ENCODE peak calls at places on chromosomes 7 and 10, in four cellular contexts. R, K, D and M are unnamed samples.

GRCh38 chr7:38630720-38631673 is at the start of gene AMPH:
- DNase-seq in K (peak; percentile 65), D (no peak), R (peak; percentile 40), M (peak; percentile 30)

GRCh38 chr10:127720142-127720541 is 16.8 kb upstream of the FOXI2 start:
- DNase-seq in R (no peak), D (no peak), K (no peak), M (no peak)

GRCh38 chr7:30459591-30460245 is 18.9 kb downstream of the NOD1 start:
- DNase-seq in K (no peak), D (peak; percentile 83), R (peak; percentile 95), M (peak; percentile 84)

GRCh38 chr10:53276797-53277196 is 504.2 kb upstream of the MBL2 start:
- DNase-seq in K (no peak), R (no peak), D (no peak), M (no peak)

GRCh38 chr10:103839513-103839864 is 15.9 kb downstream of the SH3PXD2A start:
- DNase-seq in K (no peak), R (no peak), D (no peak), M (no peak)

GRCh38 chr7:110600983-110601382 is 489.9 kb upstream of the LRRN3 start:
- DNase-seq in D (no peak), K (no peak), R (no peak), M (no peak)

GRCh38 chr7:155437836-155438235 is 20.1 kb upstream of the EN2 start:
- DNase-seq in R (no peak), K (no peak), D (no peak), M (no peak)

GRCh38 chr10:75223507-75223906 is 12.2 kb downstream of the COMTD1 start:
- DNase-seq in D (no peak), R (no peak), K (no peak), M (no peak)

GRCh38 chr10:95341716-95342130 is 50.9 kb upstream of the PDLIM1 start:
- DNase-seq in K (no peak), D (no peak), R (peak; percentile 72), M (no peak)

GRCh38 chr7:157851501-157852067 is 514.8 kb downstream of the DNAJB6 start:
- DNase-seq in D (no peak), K (peak; percentile 49), R (no peak), M (peak; percentile 65)

GRCh38 chr7:151113344-151114150 is 27.3 kb downstream of the AGAP3 start:
- DNase-seq in R (peak; percentile 93), K (no peak), D (no peak), M (peak; percentile 99)

GRCh38 chr10:112218960-112219359 is 35.4 kb upstream of the GPAM start:
- DNase-seq in R (no peak), D (no peak), K (no peak), M (no peak)
- TF ChIP-seq POLR2A in R (no peak), D (no peak), K (no peak), M (no peak)

DNA sequence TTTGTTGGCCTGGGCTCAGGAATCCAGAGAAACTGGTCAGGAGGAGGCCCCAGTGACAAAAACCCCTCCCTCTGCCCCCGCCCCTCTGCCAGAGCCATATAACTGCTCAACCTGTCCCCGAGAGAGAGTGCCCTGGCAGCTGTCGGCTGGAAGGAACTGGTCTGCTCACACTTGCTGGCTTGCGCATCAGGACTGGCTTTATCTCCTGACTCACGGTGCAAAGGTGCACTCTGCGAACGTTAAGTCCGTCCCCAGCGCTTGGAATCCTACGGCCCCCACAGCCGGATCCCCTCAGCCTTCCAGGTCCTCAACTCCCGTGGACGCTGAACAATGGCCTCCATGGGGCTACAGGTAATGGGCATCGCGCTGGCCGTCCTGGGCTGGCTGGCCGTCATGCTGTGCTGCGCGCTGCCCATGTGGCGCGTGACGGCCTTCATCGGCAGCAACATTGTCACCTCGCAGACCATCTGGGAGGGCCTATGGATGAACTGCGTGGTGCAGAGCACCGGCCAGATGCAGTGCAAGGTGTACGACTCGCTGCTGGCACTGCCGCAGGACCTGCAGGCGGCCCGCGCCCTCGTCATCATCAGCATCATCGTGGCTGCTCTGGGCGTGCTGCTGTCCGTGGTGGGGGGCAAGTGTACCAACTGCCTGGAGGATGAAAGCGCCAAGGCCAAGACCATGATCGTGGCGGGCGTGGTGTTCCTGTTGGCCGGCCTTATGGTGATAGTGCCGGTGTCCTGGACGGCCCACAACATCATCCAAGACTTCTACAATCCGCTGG is at the start of gene CLDN4:
- DNase-seq in D (no peak), R (no peak), K (no peak), M (no peak)
- TF ChIP-seq POLR2A in D (no peak), R (no peak), K (no peak), M (no peak)

GRCh38 chr7:28408974-28409715 is 3.2 kb upstream of the CREB5 start:
- DNase-seq in K (peak; percentile 97), R (peak; percentile 98), D (peak; percentile 97), M (peak; percentile 95)
- TF ChIP-seq POLR2A in K (peak; percentile 41), R (peak; percentile 95), D (peak; percentile 68), M (no peak)

GRCh38 chr7:44965441-44965903 is 13.3 kb downstream of the MYO1G start:
- DNase-seq in K (no peak), R (no peak), D (no peak), M (no peak)

GRCh38 chr7:44965937-44966730 is 12.7 kb downstream of the MYO1G start:
- DNase-seq in R (no peak), K (no peak), D (no peak), M (no peak)

GRCh38 chr7:44963526-44964290 is 15.1 kb downstream of the MYO1G start:
- DNase-seq in K (no peak), R (no peak), D (no peak), M (no peak)

GRCh38 chr7:44964384-44964830 is 14.4 kb downstream of the MYO1G start:
- DNase-seq in R (peak; percentile 28), D (no peak), K (no peak), M (no peak)

DNA sequence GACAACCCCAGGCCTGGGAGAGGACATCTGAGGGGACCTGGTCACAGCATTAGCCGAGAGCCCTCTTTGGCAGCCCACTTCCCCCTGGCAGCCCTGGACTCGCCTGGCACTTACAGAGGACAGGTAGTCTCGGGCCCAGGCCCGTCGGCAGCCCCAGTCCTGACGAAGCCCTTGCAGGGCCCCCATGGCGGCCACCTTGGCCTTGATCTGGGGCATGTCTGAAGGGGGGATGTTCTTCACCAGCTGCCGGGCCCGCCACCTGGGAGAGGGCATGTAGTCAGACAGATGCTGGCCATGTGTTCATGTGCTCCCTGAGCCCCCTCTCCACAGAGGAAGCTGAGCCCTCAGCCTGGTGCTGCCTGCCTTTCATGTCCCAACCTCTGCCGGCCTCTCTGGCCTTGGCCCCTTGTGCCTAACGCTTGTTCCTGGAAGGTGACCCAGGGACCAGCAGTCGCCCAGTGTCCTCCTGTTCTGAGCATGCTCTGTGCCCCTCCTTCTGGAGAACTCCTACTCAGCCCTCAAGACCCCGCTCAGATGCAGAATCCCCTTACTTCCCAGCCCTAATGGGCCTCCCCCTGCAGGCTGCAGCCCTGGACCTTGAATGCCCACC is 13.9 kb downstream of the MYO1G start:
- DNase-seq in R (no peak), K (no peak), D (no peak), M (no peak)
- TF ChIP-seq POLR2A in R (no peak), K (no peak), D (no peak), M (no peak)

GRCh38 chr7:149147072-149147729 is at the start of gene ZNF398:
- DNase-seq in D (peak; percentile 69), K (peak; percentile 78), R (peak; percentile 77), M (peak; percentile 80)
- TF ChIP-seq POLR2A in D (no peak), K (no peak), R (peak; percentile 65), M (peak; percentile 93)

DNA sequence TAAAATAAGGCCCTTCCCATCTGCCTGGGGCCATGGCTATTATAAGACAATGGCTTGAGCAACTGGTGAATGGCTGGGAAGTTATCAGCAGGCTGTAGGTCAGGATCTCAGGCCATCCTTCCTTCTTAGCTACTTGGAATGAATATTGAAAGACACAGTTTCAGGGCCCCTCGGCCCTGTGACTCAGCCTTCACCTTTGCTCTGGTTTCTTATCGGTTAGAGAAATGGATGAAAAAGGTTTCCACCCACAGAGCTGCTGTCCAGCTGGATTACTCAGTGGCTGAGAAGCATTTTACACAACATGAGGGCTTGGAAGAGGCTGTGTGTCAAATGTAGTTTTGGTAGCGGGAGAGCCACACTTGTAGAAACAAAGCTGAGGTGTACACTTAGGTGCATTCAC is 9.4 kb downstream of the ACSL5 start:
- DNase-seq in K (no peak), D (peak; percentile 62), R (peak; percentile 88), M (peak; percentile 54)
- TF ChIP-seq POLR2A in K (no peak), D (no peak), R (no peak), M (no peak)

DNA sequence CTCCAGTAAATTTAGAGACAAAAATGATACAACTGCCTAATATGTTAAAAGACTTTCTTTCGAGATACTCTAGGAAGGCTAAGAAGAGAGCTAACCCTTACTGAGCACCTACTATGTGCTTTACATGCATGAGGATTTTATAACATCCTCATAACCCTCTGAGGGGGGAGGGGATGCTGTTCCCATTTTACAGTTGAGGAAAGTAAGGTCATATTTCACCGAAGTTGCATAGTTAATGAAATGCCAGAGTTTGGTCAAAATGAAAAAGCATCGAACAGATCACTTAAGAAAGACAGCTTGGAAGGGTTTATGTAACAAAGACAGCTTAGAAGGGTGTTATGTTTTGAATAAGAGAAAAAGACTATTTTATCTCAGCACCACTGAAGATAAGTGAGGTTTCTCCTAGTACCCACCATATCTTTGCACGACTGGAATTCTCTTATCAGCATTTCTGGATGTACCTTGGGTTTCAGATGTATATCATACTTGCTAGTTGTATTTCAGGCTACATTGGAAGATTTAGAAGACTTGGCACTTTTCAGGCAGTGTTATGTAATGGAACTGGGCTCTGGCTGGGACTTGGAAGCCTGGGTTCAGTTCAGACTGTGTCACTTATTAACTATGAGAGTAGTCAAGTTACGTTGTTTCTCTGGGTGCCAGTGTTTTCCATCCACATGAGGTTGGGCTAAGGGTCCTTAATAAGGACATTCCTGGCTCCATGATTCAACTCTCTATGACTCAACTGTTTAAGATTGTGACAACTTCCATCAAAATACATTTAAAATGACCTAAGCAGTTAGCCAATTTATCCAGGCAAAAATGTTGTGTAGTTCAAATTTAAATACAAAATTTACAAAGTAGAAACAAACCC is 6.0 kb downstream of the RHOBTB1 start:
- DNase-seq in K (no peak), D (no peak), R (peak; percentile 76), M (no peak)
- TF ChIP-seq POLR2A in K (no peak), D (no peak), R (no peak), M (no peak)